ENCODE peak calls at places on chromosomes 13 and 19, in seven cellular contexts. B is WTC11, K is H1, V is HCT116, M is endothelial cell of umbilical vein, I is A549, X is HepG2. W is an unnamed sample.

GRCh38 chr19:9413240-9413954 is 22.0 kb downstream of the ZNF266 start:
- DNase-seq in B (no peak), K (no peak), V (no peak), M (no peak), I (peak; percentile 6), X (no peak), W (no peak)

GRCh38 chr19:55216461-55217198 is 7.3 kb upstream of the PTPRH start:
- DNase-seq in B (peak; percentile 92), K (peak; percentile 84), V (peak; percentile 100), M (peak; percentile 97), I (peak; percentile 99), X (peak; percentile 96), W (peak; percentile 92)

GRCh38 chr13:53200498-53201453 is 172.2 kb downstream of the OLFM4 start:
- DNase-seq in B (peak; percentile 90), K (peak; percentile 62), V (no peak), M (no peak), I (no peak), X (no peak), W (no peak)

GRCh38 chr13:51804295-51805172 is 571 bp upstream of the DHRS12 start:
- DNase-seq in B (no peak), K (no peak), V (no peak), M (no peak), I (no peak), X (no peak), W (no peak)

GRCh38 chr19:7789447-7789846 is 26.4 kb downstream of the CLEC4M start:
- DNase-seq in B (peak; percentile 87), K (no peak), V (no peak), M (no peak), I (no peak), X (no peak), W (no peak)

GRCh38 chr19:7852851-7853759 is 21.1 kb downstream of the PRR36 start:
- DNase-seq in B (peak; percentile 96), K (no peak), V (peak; percentile 85), M (peak; percentile 49), I (peak; percentile 75), X (peak; percentile 90), W (peak; percentile 80)

GRCh38 chr19:12126707-12127106 is 13.4 kb downstream of the ZNF20 start:
- DNase-seq in B (peak; percentile 22), K (no peak), V (no peak), M (no peak), I (no peak), X (peak; percentile 24), W (peak; percentile 24)

GRCh38 chr19:2039082-2039958 is 11.7 kb downstream of the MKNK2 start:
- DNase-seq in B (no peak), K (no peak), V (no peak), M (no peak), I (no peak), X (no peak), W (no peak)

GRCh38 chr13:111555268-111555633 is 234.8 kb downstream of the TEX29 start:
- DNase-seq in B (no peak), K (no peak), V (no peak), M (no peak), I (no peak), X (no peak), W (no peak)

GRCh38 chr19:49849433-49850220 is 1.3 kb upstream of the PTOV1 start:
- DNase-seq in B (no peak), K (no peak), V (no peak), M (no peak), I (no peak), X (no peak), W (no peak)

GRCh38 chr13:112992931-112993700 is 24.1 kb downstream of the MCF2L start:
- DNase-seq in B (no peak), K (no peak), V (no peak), M (no peak), I (no peak), X (no peak), W (no peak)

GRCh38 chr19:1811472-1811894 is 593 bp downstream of the ATP8B3 start:
- DNase-seq in B (no peak), K (no peak), V (peak; percentile 90), M (peak; percentile 30), I (peak; percentile 81), X (peak; percentile 59), W (peak; percentile 55)

GRCh38 chr19:8337728-8338127 is 5.3 kb downstream of the KANK3 start:
- DNase-seq in B (no peak), K (no peak), V (no peak), M (no peak), I (no peak), X (no peak), W (no peak)

DNA sequence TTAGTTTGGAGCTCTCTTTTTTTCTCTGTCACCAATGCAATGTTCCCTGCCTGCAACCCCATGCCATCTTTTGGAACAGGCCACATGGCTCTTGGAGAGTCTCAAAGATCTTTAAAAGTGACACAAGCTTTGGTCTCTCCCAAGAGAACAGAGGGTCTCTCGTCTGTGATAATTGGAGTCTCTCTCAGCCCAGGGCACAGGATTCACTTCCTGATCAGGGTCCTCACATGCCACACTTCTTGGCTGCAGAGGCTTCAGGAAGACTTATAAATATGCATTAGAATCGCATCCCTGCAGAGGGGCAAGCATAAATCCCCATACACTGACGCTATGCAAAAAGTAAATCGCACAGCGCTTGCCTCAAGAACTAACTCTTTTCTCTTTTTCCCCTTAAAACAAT is 240.4 kb downstream of the IRS2 start:
- DNase-seq in B (no peak), K (no peak), V (no peak), M (no peak), I (no peak), X (no peak), W (no peak)
- TF ChIP-seq MAX in B (no peak), K (no peak), V (no peak), M (no peak), I (no peak), X (no peak), W (no peak)

DNA sequence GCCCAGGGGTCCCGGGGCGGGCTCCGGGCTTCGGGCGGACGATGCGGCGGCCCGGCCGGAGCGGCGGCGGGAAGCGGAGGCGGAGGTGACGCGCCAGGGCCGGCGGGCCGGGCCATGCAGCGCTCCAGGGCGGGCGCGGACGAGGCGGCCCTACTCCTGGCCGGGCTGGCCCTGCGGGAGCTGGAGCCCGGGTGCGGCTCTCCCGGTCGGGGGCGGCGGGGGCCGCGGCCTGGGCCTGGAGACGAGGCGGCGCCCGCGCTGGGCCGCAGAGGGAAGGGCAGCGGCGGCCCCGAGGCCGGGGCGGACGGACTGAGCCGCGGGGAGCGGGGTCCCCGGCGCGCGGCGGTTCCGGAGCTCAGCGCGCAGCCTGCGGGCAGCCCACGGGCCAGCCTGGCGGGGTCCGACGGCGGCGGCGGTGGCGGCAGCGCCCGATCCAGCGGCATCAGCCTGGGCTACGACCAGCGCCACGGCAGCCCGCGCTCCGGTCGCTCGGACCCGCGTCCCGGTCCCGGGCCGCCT is 362 bp downstream of the WTIP start:
- DNase-seq in B (peak; percentile 39), K (no peak), V (no peak), M (peak; percentile 24), I (peak; percentile 73), X (no peak), W (no peak)
- TF ChIP-seq MAX in B (no peak), K (no peak), V (no peak), M (no peak), I (no peak), X (no peak), W (no peak)

DNA sequence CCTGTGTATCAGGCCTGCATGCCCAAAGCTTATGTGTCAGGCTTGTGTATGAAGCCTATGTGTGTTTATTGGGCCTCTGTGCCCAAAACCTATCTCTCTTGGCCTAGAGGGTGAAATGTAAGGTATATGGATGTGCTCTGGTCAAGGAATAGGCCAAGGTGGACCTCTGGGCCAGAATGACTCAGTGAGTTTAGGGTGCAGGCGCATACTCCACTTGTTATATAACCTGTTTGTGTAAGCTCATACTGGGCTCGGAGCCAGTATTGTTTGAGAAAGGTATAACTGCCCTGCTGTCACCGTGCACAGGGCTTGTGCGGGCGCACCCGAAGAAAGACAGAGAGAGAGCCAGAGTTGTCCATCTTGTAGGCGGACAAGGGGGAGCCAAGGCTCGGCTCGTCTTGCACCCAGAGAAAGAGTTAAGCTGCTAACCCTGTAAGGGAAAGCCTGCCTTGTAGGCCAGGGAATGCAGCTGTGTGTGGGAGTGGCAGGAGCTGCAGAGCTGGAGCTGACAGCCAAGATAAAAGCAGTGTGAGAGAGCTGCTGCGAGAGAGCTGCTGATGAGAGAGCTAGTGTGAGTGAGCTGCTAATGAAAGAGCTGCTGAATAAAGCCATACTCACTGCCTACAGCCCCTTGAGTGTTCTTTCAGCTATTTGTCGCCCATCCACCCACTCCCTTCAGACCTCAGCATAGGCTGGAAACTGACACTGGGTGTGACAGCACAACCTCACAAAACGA is 43.4 kb upstream of the N4BP2L1 start:
- DNase-seq in B (no peak), K (no peak), V (no peak), M (no peak), I (no peak), X (no peak), W (peak; percentile 49)
- TF ChIP-seq MAX in B (no peak), K (no peak), V (no peak), M (no peak), I (no peak), X (no peak), W (no peak)

GRCh38 chr13:24263652-24264051 is 45.7 kb upstream of the C1QTNF9 start:
- DNase-seq in B (no peak), K (no peak), V (no peak), M (no peak), I (no peak), X (peak; percentile 45), W (no peak)

GRCh38 chr13:24267801-24268200 is 41.6 kb upstream of the C1QTNF9 start:
- DNase-seq in B (no peak), K (no peak), V (no peak), M (no peak), I (no peak), X (no peak), W (no peak)

GRCh38 chr13:24265453-24265852 is 43.9 kb upstream of the C1QTNF9 start:
- DNase-seq in B (no peak), K (no peak), V (no peak), M (no peak), I (no peak), X (no peak), W (no peak)

GRCh38 chr13:24267283-24267682 is 42.1 kb upstream of the C1QTNF9 start:
- DNase-seq in B (no peak), K (no peak), V (no peak), M (no peak), I (no peak), X (no peak), W (no peak)

GRCh38 chr13:24264976-24265375 is 44.4 kb upstream of the C1QTNF9 start:
- DNase-seq in B (no peak), K (no peak), V (no peak), M (no peak), I (no peak), X (no peak), W (no peak)
- TF ChIP-seq MAX in B (no peak), K (no peak), V (no peak), M (no peak), I (no peak), X (no peak), W (no peak)

DNA sequence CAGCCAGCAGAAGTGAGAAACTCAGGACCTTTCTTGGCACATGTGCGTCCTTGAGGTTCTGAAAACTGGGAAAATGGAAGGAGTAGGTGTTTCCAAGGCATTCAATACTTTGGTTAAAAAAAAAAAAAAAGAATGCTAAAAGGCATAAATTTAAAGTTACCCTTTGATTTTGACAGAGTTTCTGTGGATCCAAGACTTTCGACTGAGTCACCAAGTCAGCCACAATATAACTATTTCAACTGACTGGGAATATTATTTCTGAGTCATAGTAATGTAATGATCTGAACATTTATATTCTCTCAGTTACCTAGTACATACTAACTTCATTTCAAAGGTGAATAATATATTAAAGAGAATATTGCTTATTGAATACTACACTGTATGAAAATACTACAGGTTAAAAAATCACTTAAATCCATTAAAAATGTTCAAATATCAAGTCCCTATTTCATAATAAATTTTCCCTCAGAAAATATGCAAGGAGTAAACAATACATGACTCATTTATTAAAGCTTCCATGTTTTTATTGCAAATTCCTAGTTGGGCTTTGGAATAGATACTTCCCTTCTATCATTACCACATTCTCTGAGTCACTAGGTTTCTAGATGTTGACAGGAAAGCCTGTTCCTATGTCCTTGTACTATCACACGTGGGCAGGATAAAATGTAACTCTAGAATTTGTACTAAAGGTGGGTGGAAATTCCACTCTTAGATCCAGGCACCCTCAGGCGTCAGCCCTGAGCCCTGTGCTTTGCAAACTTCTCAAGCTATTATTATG is 2.3 kb upstream of the ITGBL1 start:
- DNase-seq in B (no peak), K (no peak), V (peak; percentile 42), M (peak; percentile 91), I (peak; percentile 81), X (no peak), W (no peak)
- TF ChIP-seq MAX in B (no peak), K (no peak), V (peak; percentile 37), M (peak; percentile 73), I (peak; percentile 69), X (no peak), W (no peak)